ENCODE peak calls at places on chromosomes 6 and 20, in five cellular contexts. L is activated CD8-positive, alpha-beta memory T cell treated with anti-CD3 and anti-CD28 coated beads, Interleukin-2, amount 50 U/mL, for 48 hours; W is SJSA1; O is nephron progenitor cell; R is heart left ventricle. T is an unnamed sample.
A peak's percentile ranks its signal among the peaks of the same experiment; 100 is the strongest.

GRCh38 chr6:134870677-134871498 is 79.0 kb downstream of the ALDH8A1 start:
- DNase-seq in L (no peak), W (no peak), O (no peak), R (no peak), T (no peak)

GRCh38 chr6:131937703-131938631 is 13.2 kb downstream of the CCN2 start:
- DNase-seq in L (no peak), W (peak; percentile 93), O (no peak), R (no peak), T (no peak)

GRCh38 chr20:47336013-47336754 is 20.3 kb downstream of the ZMYND8 start:
- DNase-seq in L (no peak), W (peak; percentile 57), O (no peak), R (peak; percentile 70), T (peak; percentile 85)

GRCh38 chr20:53926428-53927028 is 143.9 kb downstream of the BCAS1 start:
- DNase-seq in L (no peak), W (peak; percentile 66), O (no peak), R (no peak), T (peak; percentile 63)

GRCh38 chr20:15011631-15012030 is 674.2 kb upstream of the FLRT3 start:
- DNase-seq in L (no peak), W (no peak), O (no peak), R (no peak), T (no peak)

GRCh38 chr6:113586413-113586812 is 270.7 kb upstream of the MARCKS start:
- DNase-seq in L (no peak), W (no peak), O (no peak), R (no peak), T (no peak)

GRCh38 chr6:81718126-81718525 is 34.4 kb downstream of the TENT5A start:
- DNase-seq in L (no peak), W (no peak), O (no peak), R (no peak), T (no peak)

GRCh38 chr6:48757661-48758060 is 646.7 kb upstream of the PTCHD4 start:
- DNase-seq in L (no peak), W (no peak), O (no peak), R (no peak), T (no peak)

GRCh38 chr6:33392168-33392947 is 735 bp downstream of the KIFC1 start:
- DNase-seq in L (no peak), W (no peak), O (no peak), R (no peak), T (no peak)

GRCh38 chr6:38813451-38813850 is 98.3 kb downstream of the DNAH8 start:
- DNase-seq in L (no peak), W (no peak), O (no peak), R (no peak), T (no peak)

GRCh38 chr20:23049933-23050838 is 714 bp upstream of the THBD start:
- DNase-seq in L (no peak), W (peak; percentile 54), O (peak; percentile 39), R (peak; percentile 77), T (peak; percentile 74)

GRCh38 chr20:50189681-50190250 is 864 bp upstream of the CEBPB start:
- DNase-seq in L (no peak), W (no peak), O (peak; percentile 61), R (no peak), T (peak; percentile 61)

GRCh38 chr6:26129656-26130055 is 42.4 kb downstream of the HFE start:
- DNase-seq in L (no peak), W (no peak), O (no peak), R (no peak), T (no peak)

GRCh38 chr20:58890073-58890453 is 37.5 kb downstream of the GNAS start:
- DNase-seq in L (peak; percentile 60), W (no peak), O (no peak), R (no peak), T (no peak)

GRCh38 chr6:107991061-107991460 is 33.1 kb upstream of the SEC63 start:
- DNase-seq in L (no peak), W (no peak), O (no peak), R (no peak), T (no peak)

GRCh38 chr6:90677440-90677839 is 90.6 kb upstream of the MAP3K7 start:
- DNase-seq in L (no peak), W (no peak), O (no peak), R (no peak), T (no peak)

GRCh38 chr6:14452567-14453527 is 335.3 kb downstream of the CD83 start:
- DNase-seq in L (peak; percentile 69), W (no peak), O (no peak), R (no peak), T (no peak)

GRCh38 chr6:36444470-36444869 is 1.7 kb downstream of the KCTD20 start:
- DNase-seq in L (no peak), W (no peak), O (no peak), R (no peak), T (no peak)

GRCh38 chr20:54103067-54103761 is 32.8 kb upstream of the BCAS1 start:
- DNase-seq in L (peak; percentile 94), W (peak; percentile 80), O (peak; percentile 87), R (peak; percentile 56), T (peak; percentile 68)

GRCh38 chr20:59821201-59821600 is 112.2 kb downstream of the SYCP2 start:
- DNase-seq in L (no peak), W (peak; percentile 17), O (no peak), R (no peak), T (no peak)

GRCh38 chr6:18387061-18387721 is at the start of gene RNF144B:
- DNase-seq in L (peak; percentile 79), W (peak; percentile 81), O (peak; percentile 72), R (peak; percentile 91), T (peak; percentile 84)

GRCh38 chr6:92180090-92180489 is 1239.3 kb downstream of the EPHA7 start:
- DNase-seq in L (no peak), W (no peak), O (no peak), R (no peak), T (no peak)

GRCh38 chr20:33490023-33490933 is at the start of gene CBFA2T2:
- DNase-seq in L (no peak), W (no peak), O (no peak), R (peak; percentile 70), T (peak; percentile 59)

GRCh38 chr6:26270903-26271639 is 93.9 kb upstream of the BTN3A2 start:
- DNase-seq in L (peak; percentile 86), W (peak; percentile 81), O (peak; percentile 74), R (no peak), T (peak; percentile 66)

T was measured in right atrium auricular region.